ENCODE peak calls at places on chromosomes 2 and 18, in six cellular contexts. X is neural progenitor cell, P is Peyer's patch, K is aorta, I is upper lobe of right lung, F is astrocyte. T is an unnamed sample.
A peak's percentile ranks its signal among the peaks of the same experiment; 100 is the strongest.

GRCh38 chr2:45869165-45869501 is 217.7 kb downstream of the PRKCE start:
- DNase-seq in K (no peak), F (peak; percentile 60), X (no peak), P (no peak), I (no peak), T (no peak)

GRCh38 chr18:37565138-37565984 is at the start of gene CELF4:
- DNase-seq in K (no peak), P (no peak), I (peak; percentile 64), X (peak; percentile 51), F (no peak), T (no peak)

GRCh38 chr18:62571037-62571436 is 48.2 kb downstream of the ZCCHC2 start:
- DNase-seq in F (no peak), I (no peak), K (no peak), X (no peak), P (no peak), T (no peak)

GRCh38 chr2:208984376-208985100 is 439.3 kb upstream of the MAP2 start:
- DNase-seq in F (peak; percentile 11), I (no peak), X (no peak), P (no peak), K (no peak), T (no peak)

GRCh38 chr18:8422391-8422790 is 186.8 kb upstream of the RAB12 start:
- DNase-seq in I (no peak), F (no peak), P (no peak), K (no peak), X (no peak), T (no peak)

GRCh38 chr2:188276255-188276654 is 15.4 kb upstream of the GULP1 start:
- DNase-seq in K (no peak), P (no peak), F (no peak), X (peak; percentile 4), I (no peak), T (no peak)

GRCh38 chr2:109174214-109174613 is 45.2 kb downstream of the SH3RF3 start:
- DNase-seq in P (no peak), X (no peak), K (peak; percentile 78), I (no peak), F (no peak), T (no peak)

GRCh38 chr2:84946204-84947009 is 24.6 kb upstream of the KCMF1 start:
- DNase-seq in F (peak; percentile 83), K (no peak), I (no peak), P (peak; percentile 70), X (no peak), T (peak; percentile 54)

GRCh38 chr18:57051586-57052044 is 95.3 kb upstream of the BOD1L2 start:
- DNase-seq in P (no peak), I (no peak), X (no peak), K (no peak), F (no peak), T (no peak)

GRCh38 chr2:42960835-42961165 is 168.4 kb upstream of the HAAO start:
- DNase-seq in I (no peak), P (no peak), K (no peak), F (no peak), X (no peak), T (no peak)

GRCh38 chr18:70233974-70234373 is 28.5 kb upstream of the RTTN start:
- DNase-seq in P (no peak), F (no peak), K (no peak), X (no peak), I (no peak), T (no peak)

GRCh38 chr2:234492687-234493086 is 4.2 kb downstream of the ARL4C start:
- DNase-seq in F (no peak), K (no peak), P (no peak), X (no peak), I (no peak), T (no peak)

GRCh38 chr2:234495076-234495800 is 1.6 kb downstream of the ARL4C start:
- DNase-seq in I (no peak), K (no peak), F (peak; percentile 18), X (peak; percentile 53), P (no peak), T (peak; percentile 58)

GRCh38 chr2:234493117-234493516 is 3.8 kb downstream of the ARL4C start:
- DNase-seq in I (no peak), F (no peak), K (no peak), P (no peak), X (peak; percentile 17), T (peak; percentile 28)

GRCh38 chr2:234495801-234496441 is 960 bp downstream of the ARL4C start:
- DNase-seq in K (peak; percentile 80), F (peak; percentile 20), I (peak; percentile 72), P (peak; percentile 36), X (peak; percentile 55), T (no peak)

DNA sequence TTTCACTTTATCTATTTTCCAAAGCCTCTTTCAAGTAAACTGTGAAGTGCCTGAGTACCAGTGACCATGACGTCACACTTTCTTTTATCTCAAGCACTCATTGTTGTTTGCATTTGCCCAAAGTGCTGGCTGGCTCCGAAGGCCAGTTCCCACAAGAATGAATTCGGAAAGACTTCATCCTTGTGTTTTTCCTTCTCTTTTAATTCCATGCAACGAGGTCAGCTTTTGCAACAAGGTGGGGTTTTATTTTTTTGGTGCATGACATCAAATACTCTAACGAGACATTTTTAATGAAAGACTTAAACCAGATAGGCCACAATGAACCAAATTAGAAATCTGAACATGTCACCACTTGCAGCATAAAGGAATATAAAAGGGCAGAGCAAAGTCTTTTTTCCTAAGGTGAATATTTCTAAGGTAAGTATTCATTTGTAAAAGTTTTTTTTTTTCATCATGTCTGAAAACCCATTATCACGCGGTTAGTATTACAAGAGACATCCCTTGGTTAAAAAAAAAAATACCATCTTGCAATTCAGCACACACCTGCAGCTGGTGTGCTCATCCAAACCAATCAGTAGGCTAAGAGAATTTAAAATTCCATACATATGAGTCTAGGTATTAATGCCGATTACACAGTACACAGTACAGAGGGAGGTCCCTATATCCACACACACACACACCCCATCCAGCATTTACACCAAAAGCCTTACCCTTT is 2.4 kb downstream of the ARL4C start:
- DNase-seq in F (peak; percentile 81), I (no peak), X (peak; percentile 84), P (no peak), K (no peak), T (peak; percentile 65)
- H3K27ac ChIP-seq in F (peak overlapping the region; percentile 91), I (peak overlapping the region; percentile 78), X (peak overlapping the region; percentile 63), P (peak overlapping the region; percentile 94), K (no peak overlapping the region), T (peak overlapping the region; percentile 98)

GRCh38 chr2:12046641-12047040 is 300.2 kb downstream of the LPIN1 start:
- DNase-seq in I (no peak), X (no peak), K (no peak), F (peak; percentile 56), P (no peak), T (no peak)

GRCh38 chr2:12045864-12046291 is 299.4 kb downstream of the LPIN1 start:
- DNase-seq in P (no peak), F (no peak), K (no peak), X (no peak), I (no peak), T (no peak)

GRCh38 chr2:12043131-12043530 is 296.7 kb downstream of the LPIN1 start:
- DNase-seq in I (no peak), F (no peak), P (no peak), X (no peak), K (no peak), T (no peak)

GRCh38 chr2:12047761-12048160 is 301.3 kb downstream of the LPIN1 start:
- DNase-seq in P (no peak), X (no peak), K (no peak), I (no peak), F (no peak), T (no peak)

GRCh38 chr2:12044857-12045256 is 298.4 kb downstream of the LPIN1 start:
- DNase-seq in I (no peak), X (no peak), K (no peak), F (no peak), P (peak; percentile 66), T (peak; percentile 61)
- H3K4me3 ChIP-seq in I (no peak overlapping the region), X (no peak overlapping the region), K (no peak overlapping the region), F (no peak overlapping the region), P (no peak overlapping the region), T (no peak overlapping the region)

DNA sequence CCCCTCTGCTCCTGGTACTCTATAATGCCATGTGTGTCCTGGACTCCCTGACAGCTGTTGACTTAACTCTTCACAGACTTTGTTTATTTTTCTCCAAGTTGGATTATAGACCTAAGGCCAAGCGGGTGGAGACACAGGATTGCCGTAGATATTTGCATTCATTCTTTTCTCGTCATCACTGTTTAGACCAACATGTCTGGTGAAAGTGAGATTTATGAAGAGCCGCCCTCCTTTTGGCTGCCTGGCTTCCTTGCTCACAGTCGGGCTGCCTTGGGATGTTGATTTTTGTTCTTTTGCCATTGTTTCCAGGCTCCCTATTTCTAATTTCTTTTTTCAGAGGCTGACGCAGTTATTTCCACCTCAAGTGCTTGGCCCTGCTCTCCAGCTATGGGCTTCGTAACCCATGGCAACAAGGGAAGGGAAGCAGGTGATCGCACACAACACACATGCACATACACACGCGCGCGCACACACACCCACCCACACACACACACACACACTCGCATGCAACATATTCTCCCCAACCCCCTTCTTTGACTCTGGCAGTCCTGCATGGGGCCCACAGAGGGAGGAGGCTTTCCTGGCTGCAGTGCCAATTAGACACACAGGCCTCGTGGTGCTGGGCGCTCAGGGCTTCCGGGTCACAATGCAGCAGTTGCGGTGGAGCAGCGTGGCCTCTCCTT is 296.5 kb downstream of the MTX2 start:
- DNase-seq in X (no peak), P (no peak), F (peak; percentile 44), I (no peak), K (no peak), T (no peak)
- H3K4me1 ChIP-seq in X (no peaks in the 10 kb centered on the region), P (no peaks in the 10 kb centered on the region), F (peaks cover 9% of the 10 kb centered on the region), I (no peaks in the 10 kb centered on the region), K (peaks cover 2% of the 10 kb centered on the region), T (no peaks in the 10 kb centered on the region)

DNA sequence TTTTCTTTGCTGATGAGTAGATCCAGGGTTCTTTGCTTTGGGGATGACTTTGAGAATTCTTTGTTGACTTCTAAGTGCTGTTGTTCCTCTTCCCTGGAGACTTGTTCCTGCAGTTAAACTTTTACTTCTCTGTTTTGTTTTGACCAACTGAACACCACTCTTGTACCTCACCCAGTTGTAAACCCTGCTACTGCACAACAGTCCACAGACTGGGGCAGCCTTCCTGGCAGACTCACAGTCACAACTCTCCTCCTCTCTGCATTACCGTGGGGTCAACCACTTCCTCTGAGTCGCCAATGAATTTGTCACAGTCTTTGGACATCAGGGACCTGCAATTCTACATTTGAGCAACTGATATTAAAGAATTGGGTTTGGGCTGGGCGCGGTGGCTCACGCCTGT is 3.8 kb upstream of the SLC8A1 start:
- DNase-seq in I (peak; percentile 67), K (no peak), P (no peak), X (no peak), F (no peak), T (no peak)
- H3K27ac ChIP-seq in I (peak overlapping the region; percentile 55), K (no peak overlapping the region), P (no peak overlapping the region), X (no peak overlapping the region), F (no peak overlapping the region), T (no peak overlapping the region)

DNA sequence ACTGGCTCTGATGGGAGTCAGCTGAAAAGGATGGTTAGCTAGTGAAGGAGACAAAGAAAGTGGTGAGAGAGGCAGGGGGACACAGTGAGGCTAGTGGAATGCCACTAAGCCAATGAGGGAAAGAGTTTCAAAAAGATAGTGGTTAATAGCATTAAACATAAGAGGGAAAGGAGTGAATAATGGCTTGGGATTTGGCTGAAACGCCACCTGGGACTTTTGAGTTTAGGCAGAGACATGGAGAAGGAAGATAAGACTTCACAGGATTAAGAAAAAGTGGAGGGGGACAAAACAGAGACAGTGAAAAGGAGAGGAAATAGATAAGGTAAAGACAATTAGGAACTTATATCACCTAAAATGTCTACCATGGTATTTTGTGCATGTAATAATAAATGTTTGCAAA is 6.9 kb downstream of the CD28 start:
- DNase-seq in P (no peak), F (no peak), K (no peak), I (no peak), X (peak; percentile 33), T (no peak)
- H3K4me3 ChIP-seq in P (no peak overlapping the region), F (no peak overlapping the region), K (no peak overlapping the region), I (no peak overlapping the region), X (no peak overlapping the region), T (no peak overlapping the region)

GRCh38 chr2:74205113-74205512 is 6.7 kb downstream of the MTHFD2 start:
- DNase-seq in F (no peak), X (no peak), P (no peak), I (no peak), K (no peak), T (no peak)
- H3K4me1 ChIP-seq in F (peaks cover 4% of the 10 kb centered on the region), X (peaks cover 14% of the 10 kb centered on the region), P (peaks cover 37% of the 10 kb centered on the region), I (peaks cover 20% of the 10 kb centered on the region), K (peaks cover 7% of the 10 kb centered on the region), T (peaks cover 63% of the 10 kb centered on the region)

T was measured in CD4-positive, alpha-beta memory T cell.